ENCODE peak calls at places on chromosomes 12 and 14, in four cellular contexts. One of them, this sample, is unnamed.

GRCh38 chr14:84937044-84937443 is 592.9 kb upstream of the FLRT2 start:
- DNase-seq in NCI-H1105: no peak
- DNase-seq in body of pancreas: peak
- DNase-seq in T-helper 1 cell: no peak
- DNase-seq in this sample: no peak

GRCh38 chr12:114762490-114763110 is 78.6 kb upstream of the TBX3 start:
- DNase-seq in NCI-H1105: no peak
- DNase-seq in body of pancreas: no peak
- DNase-seq in T-helper 1 cell: no peak
- DNase-seq in this sample: no peak

GRCh38 chr14:66746316-66747006 is 238.5 kb downstream of the GPHN start:
- DNase-seq in NCI-H1105: no peak
- DNase-seq in body of pancreas: peak
- DNase-seq in T-helper 1 cell: no peak
- DNase-seq in this sample: no peak

GRCh38 chr14:36524220-36524837 is 4.3 kb upstream of the NKX2-1 start:
- DNase-seq in NCI-H1105: no peak
- DNase-seq in body of pancreas: no peak
- DNase-seq in T-helper 1 cell: no peak
- DNase-seq in this sample: no peak

GRCh38 chr12:83468988-83469908 is 782.5 kb downstream of the TMTC2 start:
- DNase-seq in NCI-H1105: no peak
- DNase-seq in body of pancreas: no peak
- DNase-seq in T-helper 1 cell: no peak
- DNase-seq in this sample: no peak

GRCh38 chr12:58425481-58426392 is 484.4 kb downstream of the ATP23 start:
- DNase-seq in NCI-H1105: no peak
- DNase-seq in body of pancreas: no peak
- DNase-seq in T-helper 1 cell: no peak
- DNase-seq in this sample: no peak

GRCh38 chr14:68147331-68147730 is 327.8 kb downstream of the RAD51B start:
- DNase-seq in NCI-H1105: no peak
- DNase-seq in body of pancreas: no peak
- DNase-seq in T-helper 1 cell: no peak
- DNase-seq in this sample: no peak

GRCh38 chr14:45085004-45085403 is 1.1 kb downstream of the PRPF39 start:
- DNase-seq in NCI-H1105: no peak
- DNase-seq in body of pancreas: no peak
- DNase-seq in T-helper 1 cell: no peak
- DNase-seq in this sample: no peak

GRCh38 chr14:52351191-52351560 is 37.1 kb downstream of the PTGER2 start:
- DNase-seq in NCI-H1105: peak
- DNase-seq in body of pancreas: no peak
- DNase-seq in T-helper 1 cell: no peak
- DNase-seq in this sample: no peak

GRCh38 chr14:63993992-63994391 is 141.2 kb downstream of the SYNE2 start:
- DNase-seq in NCI-H1105: no peak
- DNase-seq in body of pancreas: peak
- DNase-seq in T-helper 1 cell: no peak
- DNase-seq in this sample: no peak

GRCh38 chr12:96106137-96106536 is 70.8 kb upstream of the LTA4H start:
- DNase-seq in NCI-H1105: no peak
- DNase-seq in body of pancreas: no peak
- DNase-seq in T-helper 1 cell: no peak
- DNase-seq in this sample: no peak

GRCh38 chr12:31728289-31728916 is 418 bp downstream of the AMN1 start:
- DNase-seq in NCI-H1105: no peak
- DNase-seq in body of pancreas: peak
- DNase-seq in T-helper 1 cell: no peak
- DNase-seq in this sample: peak

GRCh38 chr12:39037115-39037514 is 131.7 kb upstream of the CPNE8 start:
- DNase-seq in NCI-H1105: peak
- DNase-seq in body of pancreas: no peak
- DNase-seq in T-helper 1 cell: no peak
- DNase-seq in this sample: no peak

GRCh38 chr14:24366664-24367505 is 1.1 kb upstream of the NFATC4 start:
- DNase-seq in NCI-H1105: peak
- DNase-seq in body of pancreas: peak
- DNase-seq in T-helper 1 cell: peak
- DNase-seq in this sample: peak

GRCh38 chr12:9345163-9345562 is 137.0 kb upstream of the PZP start:
- DNase-seq in NCI-H1105: no peak
- DNase-seq in body of pancreas: no peak
- DNase-seq in T-helper 1 cell: no peak
- DNase-seq in this sample: no peak

GRCh38 chr14:106013879-106014376 is 487.5 kb downstream of the TMEM121 start:
- DNase-seq in NCI-H1105: no peak
- DNase-seq in body of pancreas: no peak
- DNase-seq in T-helper 1 cell: no peak
- DNase-seq in this sample: no peak

GRCh38 chr12:43776498-43776897 is 17.7 kb downstream of the IRAK4 start:
- DNase-seq in NCI-H1105: peak
- DNase-seq in body of pancreas: no peak
- DNase-seq in T-helper 1 cell: no peak
- DNase-seq in this sample: no peak

GRCh38 chr14:100654814-100655795 is 67.9 kb upstream of the BEGAIN start:
- DNase-seq in NCI-H1105: no peak
- DNase-seq in body of pancreas: peak
- DNase-seq in T-helper 1 cell: peak
- DNase-seq in this sample: peak

GRCh38 chr12:52052471-52053186 is 1.4 kb downstream of the NR4A1 start:
- DNase-seq in NCI-H1105: no peak
- DNase-seq in body of pancreas: peak
- DNase-seq in T-helper 1 cell: no peak
- DNase-seq in this sample: no peak

GRCh38 chr12:124632510-124632909 is 65.1 kb upstream of the NCOR2 start:
- DNase-seq in NCI-H1105: no peak
- DNase-seq in body of pancreas: no peak
- DNase-seq in T-helper 1 cell: no peak
- DNase-seq in this sample: no peak

GRCh38 chr12:89960607-89961394 is 252.2 kb upstream of the ATP2B1 start:
- DNase-seq in NCI-H1105: no peak
- DNase-seq in body of pancreas: no peak
- DNase-seq in T-helper 1 cell: no peak
- DNase-seq in this sample: no peak

GRCh38 chr14:96176275-96176674 is 28.4 kb upstream of the BDKRB2 start:
- DNase-seq in NCI-H1105: no peak
- DNase-seq in body of pancreas: no peak
- DNase-seq in T-helper 1 cell: no peak
- DNase-seq in this sample: no peak